ENCODE peak calls at places on chromosomes 12 and 14, in six cellular contexts. A, H, O, K, D and W are unnamed samples.

GRCh38 chr12:49301759-49302158 is 6.8 kb downstream of the PRPH start:
- DNase-seq in A (no peak), H (no peak), O (no peak), K (no peak), D (no peak), W (peak)

GRCh38 chr12:42588308-42588836 is 1.2 kb downstream of the PRICKLE1 start:
- DNase-seq in A (no peak), H (no peak), O (no peak), K (no peak), D (no peak), W (no peak)

GRCh38 chr12:90085491-90086274 is 377.0 kb upstream of the ATP2B1 start:
- DNase-seq in A (no peak), H (peak), O (no peak), K (peak), D (no peak), W (no peak)

GRCh38 chr12:88574278-88574677 is 6.0 kb downstream of the KITLG start:
- DNase-seq in A (no peak), H (no peak), O (no peak), K (peak), D (no peak), W (no peak)

GRCh38 chr14:31206536-31207286 is 882 bp downstream of the HECTD1 start:
- DNase-seq in A (peak), H (no peak), O (peak), K (peak), D (peak), W (peak)

GRCh38 chr12:38601970-38602369 is 285.4 kb downstream of the ALG10B start:
- DNase-seq in A (no peak), H (no peak), O (no peak), K (no peak), D (no peak), W (no peak)

GRCh38 chr12:88172844-88173407 is 30.8 kb downstream of the TMTC3 start:
- DNase-seq in A (no peak), H (peak), O (no peak), K (no peak), D (no peak), W (no peak)

GRCh38 chr14:36207500-36207899 is 31.0 kb upstream of the PTCSC3 start:
- DNase-seq in A (no peak), H (no peak), O (no peak), K (peak), D (no peak), W (no peak)

GRCh38 chr12:6226002-6226700 is 26.0 kb downstream of the CD9 start:
- DNase-seq in A (no peak), H (no peak), O (no peak), K (peak), D (no peak), W (no peak)

GRCh38 chr12:58420496-58420895 is 479.1 kb downstream of the ATP23 start:
- DNase-seq in A (no peak), H (no peak), O (no peak), K (peak), D (no peak), W (no peak)

GRCh38 chr14:55130194-55130550 is 1.1 kb downstream of the LGALS3 start:
- DNase-seq in A (peak), H (no peak), O (no peak), K (no peak), D (no peak), W (no peak)

GRCh38 chr12:110619534-110619953 is 5.6 kb downstream of the TCTN1 start:
- DNase-seq in A (no peak), H (no peak), O (no peak), K (no peak), D (no peak), W (peak)

GRCh38 chr12:116427200-116427932 is 131.8 kb upstream of the MAP1LC3B2 start:
- DNase-seq in A (peak), H (no peak), O (no peak), K (peak), D (peak), W (no peak)